ENCODE peak calls at places on chromosomes 12 and 14, in five cellular contexts. U, Z, K, C and F are unnamed samples.

GRCh38 chr12:795305-795704 is 42.9 kb downstream of the WNK1 start:
- DNase-seq in U (no peak), Z (no peak), K (no peak), C (no peak), F (no peak)

GRCh38 chr12:3436496-3437060 is 54.4 kb upstream of the PRMT8 start:
- DNase-seq in U (no peak), Z (no peak), K (no peak), C (no peak), F (no peak)

GRCh38 chr14:91119556-91120311 is 5.9 kb downstream of the DGLUCY start:
- DNase-seq in U (peak; percentile 81), Z (peak; percentile 84), K (peak; percentile 33), C (no peak), F (no peak)

GRCh38 chr12:27969011-27969900 is 3.3 kb downstream of the PTHLH start:
- DNase-seq in U (no peak), Z (no peak), K (peak; percentile 28), C (peak; percentile 37), F (peak; percentile 53)

GRCh38 chr14:58060898-58061297 is 91.1 kb downstream of the ARMH4 start:
- DNase-seq in U (no peak), Z (no peak), K (no peak), C (no peak), F (no peak)

GRCh38 chr14:54316652-54317051 is 80.2 kb upstream of the CDKN3 start:
- DNase-seq in U (no peak), Z (no peak), K (no peak), C (no peak), F (no peak)

GRCh38 chr12:69966409-69966808 is 141.4 kb downstream of the MYRFL start:
- DNase-seq in U (peak; percentile 65), Z (peak; percentile 87), K (peak; percentile 51), C (peak; percentile 28), F (no peak)

GRCh38 chr14:101077511-101078074 is 174.1 kb upstream of the RTL1 start:
- DNase-seq in U (no peak), Z (no peak), K (no peak), C (no peak), F (peak; percentile 71)

GRCh38 chr12:38847247-38847646 is 58.1 kb downstream of the CPNE8 start:
- DNase-seq in U (no peak), Z (no peak), K (no peak), C (no peak), F (no peak)

GRCh38 chr12:48978291-48978740 is at the start of gene WNT1:
- DNase-seq in U (no peak), Z (no peak), K (no peak), C (no peak), F (no peak)
- TF ChIP-seq CTCF in U (no peak), Z (no peak), K (no peak), C (peak; percentile 27), F (peak; percentile 56)

GRCh38 chr12:58171914-58172313 is 230.5 kb downstream of the ATP23 start:
- DNase-seq in U (no peak), Z (no peak), K (peak; percentile 63), C (no peak), F (no peak)

GRCh38 chr12:58174316-58174715 is 232.9 kb downstream of the ATP23 start:
- DNase-seq in U (no peak), Z (no peak), K (no peak), C (no peak), F (no peak)

GRCh38 chr12:58172433-58173073 is 231.2 kb downstream of the ATP23 start:
- DNase-seq in U (no peak), Z (no peak), K (no peak), C (no peak), F (no peak)

GRCh38 chr12:58177366-58177765 is 236.0 kb downstream of the ATP23 start:
- DNase-seq in U (no peak), Z (no peak), K (no peak), C (no peak), F (no peak)

GRCh38 chr12:58176296-58176869 is 235.0 kb downstream of the ATP23 start:
- DNase-seq in U (peak; percentile 19), Z (no peak), K (peak; percentile 33), C (peak; percentile 10), F (peak; percentile 59)
- TF ChIP-seq CTCF in U (peak; percentile 58), Z (peak; percentile 55), K (peak; percentile 61), C (peak; percentile 36), F (peak; percentile 68)

DNA sequence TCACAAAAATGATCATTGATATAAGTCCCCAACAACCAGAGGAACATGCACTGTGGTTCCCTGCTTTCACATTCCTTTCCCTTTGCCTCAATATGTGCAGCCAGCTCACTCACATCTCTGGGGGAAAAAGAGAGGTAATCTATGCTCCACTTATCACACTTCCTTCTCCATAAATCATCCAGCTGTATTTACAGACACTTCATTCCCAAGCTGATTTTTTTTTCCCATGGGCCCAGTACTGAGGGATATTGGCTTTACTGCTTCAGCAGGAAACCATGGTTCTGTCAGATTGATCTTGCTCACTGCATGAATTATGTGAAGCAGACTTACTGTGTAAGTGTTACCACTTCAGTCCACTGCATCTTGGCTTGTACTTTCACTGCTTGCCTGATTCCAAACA is 555.7 kb downstream of the CCER1 start:
- DNase-seq in U (no peak), Z (no peak), K (no peak), C (no peak), F (no peak)
- TF ChIP-seq CTCF in U (no peak), Z (no peak), K (no peak), C (no peak), F (no peak)

GRCh38 chr14:45716506-45716905 is 463.5 kb upstream of the MIS18BP1 start:
- DNase-seq in U (no peak), Z (no peak), K (peak; percentile 12), C (peak; percentile 2), F (peak; percentile 17)
- TF ChIP-seq CTCF in U (peak; percentile 45), Z (peak; percentile 52), K (peak; percentile 24), C (no peak), F (peak; percentile 52)

DNA sequence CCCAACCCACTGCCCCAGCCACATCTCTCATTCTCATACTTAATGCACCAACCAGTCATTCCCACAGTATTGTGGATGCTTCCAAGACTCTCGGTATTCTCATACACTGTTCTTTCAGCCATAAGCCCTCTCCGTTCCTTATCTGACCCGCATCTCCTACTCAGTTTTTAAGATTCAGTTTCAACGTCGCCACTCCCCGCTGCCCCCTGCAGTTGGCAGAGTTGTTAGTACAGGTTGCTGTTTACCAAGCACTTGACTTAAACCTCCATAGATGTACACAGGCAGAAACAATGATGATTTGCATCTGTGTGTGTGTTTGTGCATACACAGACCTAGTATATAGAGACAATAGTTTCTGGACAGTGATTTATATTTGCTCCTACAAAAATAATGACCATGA is 40.2 kb downstream of the PAH start:
- DNase-seq in U (peak; percentile 13), Z (no peak), K (no peak), C (no peak), F (peak; percentile 54)
- TF ChIP-seq CTCF in U (peak; percentile 66), Z (no peak), K (no peak), C (no peak), F (peak; percentile 29)

GRCh38 chr12:108972226-108972757 is 48.6 kb downstream of the SVOP start:
- DNase-seq in U (no peak), Z (no peak), K (no peak), C (no peak), F (no peak)

GRCh38 chr12:108964391-108965166 is 56.3 kb downstream of the SVOP start:
- DNase-seq in U (no peak), Z (no peak), K (no peak), C (no peak), F (no peak)

GRCh38 chr12:108969622-108970021 is 51.2 kb downstream of the SVOP start:
- DNase-seq in U (no peak), Z (no peak), K (no peak), C (no peak), F (no peak)

GRCh38 chr12:108966378-108967151 is 54.3 kb downstream of the SVOP start:
- DNase-seq in U (no peak), Z (no peak), K (no peak), C (no peak), F (no peak)

DNA sequence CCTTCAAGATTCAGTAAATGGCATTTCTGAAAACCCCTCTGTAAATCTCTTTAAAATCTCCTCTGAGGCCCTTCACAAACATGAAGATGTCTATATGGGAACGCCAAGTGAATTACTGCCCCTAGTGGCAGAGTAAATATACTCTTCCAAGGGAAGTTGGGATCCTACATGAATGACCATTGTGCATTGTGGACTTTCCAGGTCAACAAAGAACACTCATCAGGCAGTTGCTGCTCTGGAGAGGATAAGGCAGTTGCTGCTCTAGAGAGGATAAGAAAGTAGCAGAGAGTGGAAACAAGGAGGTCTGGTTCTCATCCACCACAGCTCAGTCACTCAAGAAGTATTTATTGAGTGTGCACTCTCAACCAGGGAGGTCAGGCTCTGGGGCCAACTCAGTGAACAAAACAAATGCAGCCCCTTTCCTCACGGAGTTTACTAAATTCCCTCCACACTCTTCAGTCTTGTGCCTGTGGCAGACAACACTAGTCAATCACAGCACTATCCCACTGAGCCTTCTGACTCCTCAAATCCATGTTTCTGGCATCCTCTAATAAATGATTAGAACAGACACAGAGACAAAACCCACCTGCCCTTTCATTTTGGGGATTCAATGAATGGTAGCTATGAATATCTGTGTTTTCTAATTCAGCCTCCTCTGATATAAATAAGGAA is 52.9 kb downstream of the SVOP start:
- DNase-seq in U (peak; percentile 40), Z (no peak), K (no peak), C (peak; percentile 56), F (no peak)
- TF ChIP-seq CTCF in U (peak; percentile 87), Z (peak; percentile 49), K (peak; percentile 37), C (peak; percentile 50), F (peak; percentile 72)

DNA sequence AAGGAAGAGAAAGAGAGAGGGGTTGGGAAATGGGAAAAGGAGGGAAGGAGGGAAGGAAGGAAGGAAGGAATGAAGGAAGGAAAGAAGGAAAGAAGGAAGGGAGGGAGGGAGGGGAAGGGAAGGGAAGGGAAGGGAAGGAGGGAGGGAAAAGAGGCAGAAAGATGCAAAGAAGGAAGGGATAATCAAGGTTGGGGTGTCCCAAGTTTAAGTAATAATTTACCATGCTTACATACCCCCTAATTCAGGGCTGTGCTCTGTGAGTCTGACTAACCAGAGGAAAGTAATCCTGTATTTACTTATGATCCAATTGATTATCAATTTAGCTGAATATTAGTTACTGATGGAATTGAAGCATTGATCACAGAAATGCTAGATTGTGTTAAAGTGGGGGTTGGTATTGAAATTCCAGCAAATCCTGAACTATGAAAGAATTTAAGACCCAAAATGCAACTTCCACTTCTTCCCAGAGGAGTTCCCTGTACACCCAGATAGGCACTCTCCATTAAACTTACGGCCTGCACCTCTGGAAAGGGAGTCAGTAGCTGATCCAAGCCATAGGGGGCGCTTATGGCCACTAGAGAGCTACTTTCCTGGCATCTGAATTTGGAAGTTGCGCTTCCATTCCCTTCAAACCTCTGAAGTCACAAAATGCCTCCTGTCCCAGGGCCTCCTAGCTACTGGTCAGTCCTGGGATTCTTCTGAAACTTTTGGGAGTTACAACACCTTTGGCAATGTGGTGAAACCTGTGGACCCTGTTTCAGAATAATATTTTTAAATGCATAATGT is 162.7 kb upstream of the PWP1 start:
- DNase-seq in U (no peak), Z (no peak), K (no peak), C (no peak), F (peak; percentile 29)
- TF ChIP-seq CTCF in U (peak; percentile 56), Z (peak; percentile 15), K (peak; percentile 32), C (peak; percentile 21), F (no peak)

DNA sequence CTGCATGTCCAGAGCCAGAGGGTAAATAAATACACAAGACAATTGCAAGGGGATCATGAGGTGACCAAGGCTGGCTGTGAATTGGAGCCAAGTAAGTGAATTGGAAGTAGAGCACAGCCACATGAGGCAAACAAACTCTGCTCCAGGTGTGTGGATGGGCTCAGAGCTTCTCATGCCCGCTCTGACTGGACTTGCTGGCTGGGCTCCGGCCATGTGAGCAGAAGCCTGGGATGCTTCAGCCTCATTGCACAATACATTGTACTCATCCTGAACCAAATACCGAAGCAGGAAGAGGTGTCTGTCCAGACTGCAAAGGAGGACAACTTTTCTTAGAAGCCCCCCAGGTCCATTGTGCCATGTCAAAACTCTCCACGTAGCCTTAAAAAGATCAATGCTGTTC is 193.0 kb downstream of the TTC8 start:
- DNase-seq in U (no peak), Z (no peak), K (no peak), C (no peak), F (no peak)
- TF ChIP-seq CTCF in U (no peak), Z (no peak), K (no peak), C (no peak), F (no peak)

GRCh38 chr12:15698377-15698867 is 90.8 kb downstream of the EPS8 start:
- DNase-seq in U (no peak), Z (no peak), K (no peak), C (no peak), F (no peak)
- TF ChIP-seq CTCF in U (no peak), Z (no peak), K (no peak), C (no peak), F (no peak)